ENCODE peak calls at places on chromosomes 13 and 19, in eight cellular contexts. N is foreskin fibroblast, I is AG04450, Y is right lobe of liver, B is cardiac muscle cell, G is endothelial cell, D is NCI-H748 treated with DMSO at 0.1 percent for 48 hours, Q is left colon. R is an unnamed sample.
A peak's percentile ranks its signal among the peaks of the same experiment; 100 is the strongest.

GRCh38 chr13:60267498-60268202 is 103.9 kb upstream of the DIAPH3 start:
- DNase-seq in N (peak; percentile 11), I (no peak), Y (no peak), B (peak; percentile 9), G (no peak), D (no peak), Q (peak; percentile 30), R (no peak)

GRCh38 chr19:38318595-38319142 is 976 bp upstream of the KCNK6 start:
- DNase-seq in N (no peak), I (no peak), Y (no peak), B (peak; percentile 62), G (no peak), D (no peak), Q (no peak), R (no peak)

GRCh38 chr13:39676315-39676876 is 20.9 kb downstream of the COG6 start:
- DNase-seq in N (peak; percentile 54), I (no peak), Y (no peak), B (peak; percentile 74), G (no peak), D (peak; percentile 44), Q (no peak), R (peak; percentile 49)

GRCh38 chr13:36134632-36135031 is 3.5 kb upstream of the DCLK1 start:
- DNase-seq in N (no peak), I (no peak), Y (no peak), B (no peak), G (no peak), D (no peak), Q (no peak), R (no peak)

GRCh38 chr13:73167046-73167820 is 108.4 kb downstream of the KLF5 start:
- DNase-seq in N (no peak), I (no peak), Y (no peak), B (peak; percentile 21), G (no peak), D (no peak), Q (no peak), R (no peak)

GRCh38 chr19:42176649-42176989 is 40.9 kb downstream of the DEDD2 start:
- DNase-seq in N (no peak), I (no peak), Y (no peak), B (no peak), G (peak; percentile 30), D (peak; percentile 76), Q (no peak), R (no peak)

GRCh38 chr19:2291185-2291751 is 9.3 kb upstream of the PEAK3 start:
- DNase-seq in N (peak; percentile 49), I (no peak), Y (no peak), B (no peak), G (no peak), D (no peak), Q (no peak), R (no peak)

GRCh38 chr19:8391274-8392016 is 1.3 kb downstream of the RAB11B start:
- DNase-seq in N (no peak), I (no peak), Y (peak; percentile 34), B (no peak), G (no peak), D (no peak), Q (no peak), R (no peak)

GRCh38 chr13:110874508-110874960 is 40.3 kb downstream of the ANKRD10 start:
- DNase-seq in N (peak; percentile 91), I (no peak), Y (peak; percentile 85), B (peak; percentile 78), G (peak; percentile 76), D (peak; percentile 35), Q (peak; percentile 86), R (no peak)

GRCh38 chr19:18967358-18968146 is 26.5 kb upstream of the HOMER3 start:
- DNase-seq in N (peak; percentile 34), I (no peak), Y (peak; percentile 77), B (peak; percentile 83), G (no peak), D (no peak), Q (peak; percentile 44), R (no peak)

GRCh38 chr19:55640577-55641375 is at the start of gene ZNF580:
- DNase-seq in N (peak; percentile 93), I (no peak), Y (peak; percentile 68), B (peak; percentile 93), G (peak; percentile 49), D (peak; percentile 58), Q (no peak), R (no peak)

GRCh38 chr13:79937311-79938243 is 403.3 kb downstream of the SPRY2 start:
- DNase-seq in N (no peak), I (no peak), Y (no peak), B (no peak), G (no peak), D (no peak), Q (no peak), R (no peak)

GRCh38 chr13:109627649-109628048 is 158.7 kb downstream of the IRS2 start:
- DNase-seq in N (no peak), I (no peak), Y (no peak), B (no peak), G (no peak), D (no peak), Q (no peak), R (no peak)

GRCh38 chr19:2016041-2016807 is 710 bp upstream of the BTBD2 start:
- DNase-seq in N (peak; percentile 91), I (peak; percentile 63), Y (peak; percentile 72), B (peak; percentile 90), G (no peak), D (peak; percentile 1), Q (peak; percentile 92), R (no peak)

GRCh38 chr13:51849145-51850101 is 4.4 kb upstream of the TMEM272 start:
- DNase-seq in N (peak; percentile 12), I (no peak), Y (no peak), B (peak; percentile 25), G (peak; percentile 65), D (no peak), Q (no peak), R (no peak)

GRCh38 chr13:49629196-49629938 is 1.1 kb downstream of the ARL11 start:
- DNase-seq in N (no peak), I (no peak), Y (no peak), B (no peak), G (no peak), D (no peak), Q (no peak), R (no peak)

GRCh38 chr13:60164490-60164889 is 762 bp upstream of the DIAPH3 start:
- DNase-seq in N (peak; percentile 34), I (no peak), Y (no peak), B (peak; percentile 50), G (no peak), D (no peak), Q (no peak), R (no peak)

GRCh38 chr13:71210861-71211260 is 656.1 kb downstream of the DACH1 start:
- DNase-seq in N (no peak), I (no peak), Y (no peak), B (no peak), G (no peak), D (no peak), Q (no peak), R (no peak)

GRCh38 chr13:49356224-49356623 is 87.6 kb downstream of the CAB39L start:
- DNase-seq in N (peak; percentile 90), I (peak; percentile 73), Y (no peak), B (peak; percentile 62), G (no peak), D (no peak), Q (no peak), R (peak; percentile 24)

GRCh38 chr13:23725922-23726321 is 155.7 kb downstream of the TNFRSF19 start:
- DNase-seq in N (peak; percentile 35), I (no peak), Y (no peak), B (peak; percentile 25), G (no peak), D (no peak), Q (no peak), R (no peak)

GRCh38 chr19:49431330-49431749 is 6.2 kb downstream of the GFY start:
- DNase-seq in N (no peak), I (no peak), Y (no peak), B (no peak), G (no peak), D (no peak), Q (no peak), R (no peak)

GRCh38 chr19:38209671-38210457 is 14.2 kb downstream of the DPF1 start:
- DNase-seq in N (peak; percentile 79), I (no peak), Y (no peak), B (peak; percentile 52), G (no peak), D (peak; percentile 44), Q (peak; percentile 68), R (no peak)

GRCh38 chr19:1512671-1513491 is at the start of gene ADAMTSL5:
- DNase-seq in N (peak; percentile 88), I (no peak), Y (peak; percentile 76), B (peak; percentile 71), G (no peak), D (no peak), Q (peak; percentile 58), R (no peak)

GRCh38 chr19:39727070-39727800 is 10.6 kb downstream of the CLC start:
- DNase-seq in N (no peak), I (no peak), Y (no peak), B (no peak), G (no peak), D (no peak), Q (no peak), R (no peak)

GRCh38 chr19:18141031-18141430 is 11.9 kb upstream of the PIK3R2 start:
- DNase-seq in N (peak; percentile 21), I (no peak), Y (no peak), B (no peak), G (no peak), D (no peak), Q (no peak), R (no peak)

GRCh38 chr19:1651061-1651547 is 1.3 kb downstream of the TCF3 start:
- DNase-seq in N (peak; percentile 49), I (no peak), Y (peak; percentile 19), B (peak; percentile 38), G (peak; percentile 42), D (no peak), Q (no peak), R (no peak)

GRCh38 chr13:107600986-107601385 is 614.4 kb downstream of the LIG4 start:
- DNase-seq in N (no peak), I (no peak), Y (no peak), B (peak; percentile 17), G (no peak), D (no peak), Q (no peak), R (no peak)

GRCh38 chr13:48783181-48783630 is 129.5 kb downstream of the CYSLTR2 start:
- DNase-seq in N (peak; percentile 99), I (peak; percentile 99), Y (peak; percentile 76), B (peak; percentile 100), G (no peak), D (no peak), Q (peak; percentile 46), R (peak; percentile 95)

GRCh38 chr19:47663435-47663910 is 49.7 kb upstream of the EHD2 start:
- DNase-seq in N (peak; percentile 87), I (peak; percentile 76), Y (no peak), B (peak; percentile 89), G (no peak), D (no peak), Q (no peak), R (peak; percentile 29)

GRCh38 chr19:46840157-46840942 is 10.3 kb downstream of the AP2S1 start:
- DNase-seq in N (peak; percentile 81), I (no peak), Y (no peak), B (peak; percentile 78), G (peak; percentile 49), D (peak; percentile 56), Q (no peak), R (no peak)

GRCh38 chr13:66576381-66576780 is 653.8 kb downstream of the PCDH9 start:
- DNase-seq in N (no peak), I (no peak), Y (no peak), B (no peak), G (no peak), D (no peak), Q (no peak), R (no peak)

GRCh38 chr19:48635263-48635965 is 1.8 kb downstream of the DBP start:
- DNase-seq in N (peak; percentile 72), I (no peak), Y (peak; percentile 82), B (peak; percentile 52), G (peak; percentile 67), D (peak; percentile 51), Q (peak; percentile 79), R (no peak)

GRCh38 chr19:768424-768823 is 17.5 kb downstream of the MISP start:
- DNase-seq in N (peak; percentile 79), I (peak; percentile 51), Y (no peak), B (peak; percentile 90), G (no peak), D (no peak), Q (no peak), R (peak; percentile 76)

R was measured in smooth muscle cell of the brain vasculature.